ENCODE peak calls at places on chromosome 5, in seven cellular contexts. Y is GM23338, G is BJ, R is fibroblast of pulmonary artery, Z is breast epithelium, V is epithelial cell of proximal tubule, I is upper lobe of right lung. B is an unnamed sample.

GRCh38 chr5:159905496-159905895 is 10.8 kb upstream of the ADRA1B start:
- DNase-seq in Y (no peak), V (no peak), Z (no peak), I (no peak), G (peak; percentile 82), R (peak; percentile 60), B (no peak)

GRCh38 chr5:126561908-126562307 is 33.1 kb downstream of the ALDH7A1 start:
- DNase-seq in R (peak; percentile 4), I (no peak), Y (no peak), V (no peak), Z (no peak), G (no peak), B (no peak)

GRCh38 chr5:131974956-131975726 is 29.7 kb upstream of the MEIKIN start:
- DNase-seq in Z (no peak), V (no peak), R (no peak), I (peak; percentile 39), G (no peak), Y (peak; percentile 36), B (no peak)

GRCh38 chr5:107563957-107564544 is 106.7 kb downstream of the EFNA5 start:
- DNase-seq in G (no peak), V (no peak), R (no peak), Z (no peak), Y (peak; percentile 39), I (no peak), B (no peak)

GRCh38 chr5:179866241-179867078 is 7.8 kb upstream of the MRNIP start:
- DNase-seq in G (no peak), I (no peak), Z (no peak), R (no peak), V (no peak), Y (peak; percentile 24), B (no peak)

GRCh38 chr5:33423018-33423630 is 17.6 kb upstream of the TARS1 start:
- DNase-seq in R (peak; percentile 76), I (no peak), Z (no peak), G (no peak), V (no peak), Y (peak; percentile 34), B (no peak)

GRCh38 chr5:54804521-54804920 is 180.9 kb downstream of the ESM1 start:
- DNase-seq in Z (no peak), I (no peak), Y (no peak), V (no peak), R (peak; percentile 53), G (no peak), B (no peak)

GRCh38 chr5:18732556-18733479 is 1098.6 kb downstream of the TAF11L14 start:
- DNase-seq in R (no peak), Z (no peak), I (no peak), G (no peak), V (no peak), Y (no peak), B (no peak)

GRCh38 chr5:172910828-172911627 is 48.2 kb upstream of the RPL26L1 start:
- DNase-seq in Z (peak; percentile 49), V (peak; percentile 88), G (no peak), Y (peak; percentile 36), I (peak; percentile 84), R (peak; percentile 96), B (peak; percentile 85)

GRCh38 chr5:10556331-10556807 is 7.5 kb upstream of the ANKRD33B start:
- DNase-seq in R (peak; percentile 59), Z (no peak), Y (no peak), V (peak; percentile 76), I (no peak), G (no peak), B (no peak)

GRCh38 chr5:75951158-75951557 is 132.0 kb upstream of the SV2C start:
- DNase-seq in V (no peak), I (no peak), Y (no peak), R (no peak), Z (no peak), G (no peak), B (no peak)

GRCh38 chr5:115209279-115209678 is 39.6 kb upstream of the TRIM36 start:
- DNase-seq in V (no peak), R (peak; percentile 73), I (no peak), Y (no peak), G (no peak), Z (no peak), B (no peak)

GRCh38 chr5:180785794-180786221 is 16.8 kb downstream of the MGAT1 start:
- DNase-seq in V (no peak), G (peak; percentile 50), Z (peak; percentile 74), I (peak; percentile 66), Y (peak; percentile 91), R (peak; percentile 89), B (no peak)

GRCh38 chr5:172530835-172531703 is 76.7 kb upstream of the SH3PXD2B start:
- DNase-seq in V (no peak), R (no peak), I (peak; percentile 27), Y (no peak), G (no peak), Z (no peak), B (no peak)

GRCh38 chr5:87115839-87116364 is 151.8 kb upstream of the RASA1 start:
- DNase-seq in G (no peak), Z (no peak), Y (no peak), R (no peak), V (no peak), I (no peak), B (no peak)

GRCh38 chr5:133589286-133589685 is 23.1 kb downstream of the FSTL4 start:
- DNase-seq in R (no peak), G (no peak), Y (peak; percentile 31), Z (no peak), V (no peak), I (no peak), B (no peak)

GRCh38 chr5:19067741-19068140 is 920.3 kb downstream of the CDH18 start:
- DNase-seq in Y (peak; percentile 19), R (no peak), G (no peak), Z (no peak), V (no peak), I (no peak), B (no peak)

GRCh38 chr5:172886974-172887491 is 53.0 kb downstream of the ERGIC1 start:
- DNase-seq in V (peak; percentile 90), Y (no peak), G (no peak), I (peak; percentile 94), R (peak; percentile 99), Z (peak; percentile 81), B (peak; percentile 94)

GRCh38 chr5:153618857-153619256 is 128.4 kb downstream of the GRIA1 start:
- DNase-seq in G (peak; percentile 42), Z (no peak), I (no peak), Y (no peak), R (peak; percentile 13), V (no peak), B (no peak)

GRCh38 chr5:95445442-95445841 is 54.3 kb downstream of the FAM81B start:
- DNase-seq in R (no peak), V (no peak), Z (no peak), Y (no peak), I (no peak), G (no peak), B (no peak)

GRCh38 chr5:95441631-95442030 is 50.5 kb downstream of the FAM81B start:
- DNase-seq in V (no peak), Y (no peak), Z (no peak), I (no peak), R (no peak), G (no peak), B (no peak)

GRCh38 chr5:95440825-95441224 is 49.7 kb downstream of the FAM81B start:
- DNase-seq in V (no peak), Y (peak; percentile 51), Z (no peak), R (no peak), G (no peak), I (no peak), B (no peak)

GRCh38 chr5:95439801-95440493 is 48.8 kb downstream of the FAM81B start:
- DNase-seq in R (no peak), I (no peak), G (no peak), Y (peak; percentile 56), Z (no peak), V (no peak), B (no peak)
- H3K4me3 ChIP-seq in R (no peak overlapping the region), I (no peak overlapping the region), G (no peak overlapping the region), Y (peak overlapping the region; percentile 21), Z (no peak overlapping the region), V (no peak overlapping the region), B (no peak overlapping the region)

DNA sequence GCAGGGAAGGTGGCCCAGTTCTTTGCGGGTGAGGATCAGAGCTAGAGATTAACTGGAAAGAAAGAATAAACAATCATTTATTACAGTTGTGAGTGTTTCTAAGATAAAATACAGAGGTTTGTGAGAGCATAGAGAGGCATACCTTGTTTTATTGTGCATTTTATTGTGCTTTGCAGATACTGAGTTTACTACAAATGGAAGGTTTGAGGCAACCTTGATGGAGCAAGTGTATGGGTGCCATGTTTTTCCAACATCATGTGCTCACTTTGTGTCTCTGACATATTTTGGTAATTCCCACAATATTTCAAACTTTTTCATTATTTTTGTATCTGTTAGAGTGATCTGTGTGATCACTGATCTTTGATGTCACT is 715 bp upstream of the C5orf34 start:
- DNase-seq in V (no peak), I (no peak), R (no peak), Z (no peak), G (no peak), Y (no peak), B (no peak)
- H3K4me3 ChIP-seq in V (peak overlapping the region; percentile 70), I (peak overlapping the region; percentile 73), R (peak overlapping the region; percentile 62), Z (peak overlapping the region; percentile 73), G (peak overlapping the region; percentile 62), Y (peak overlapping the region; percentile 74), B (peak overlapping the region; percentile 58)

GRCh38 chr5:56817306-56817986 is 2.1 kb downstream of the MAP3K1 start:
- DNase-seq in R (no peak), Z (no peak), I (no peak), V (no peak), Y (no peak), G (no peak), B (no peak)
- H3K4me3 ChIP-seq in R (peak overlapping the region; percentile 74), Z (peak overlapping the region; percentile 80), I (peak overlapping the region; percentile 88), V (peak overlapping the region; percentile 85), Y (peak overlapping the region; percentile 91), G (peak overlapping the region; percentile 58), B (peak overlapping the region; percentile 72)

GRCh38 chr5:79510638-79511037 is 3.3 kb downstream of the HOMER1 start:
- DNase-seq in G (no peak), V (no peak), Y (no peak), I (no peak), R (no peak), Z (no peak), B (no peak)
- H3K4me3 ChIP-seq in G (no peak overlapping the region), V (peak overlapping the region; percentile 60), Y (peak overlapping the region; percentile 76), I (no peak overlapping the region), R (no peak overlapping the region), Z (peak overlapping the region; percentile 18), B (no peak overlapping the region)

GRCh38 chr5:72602696-72603685 is 95.8 kb upstream of the ZNF366 start:
- DNase-seq in V (no peak), R (no peak), G (no peak), I (no peak), Y (no peak), Z (no peak), B (no peak)

GRCh38 chr5:72598461-72599433 is 91.5 kb upstream of the ZNF366 start:
- DNase-seq in I (no peak), Z (no peak), G (no peak), R (peak; percentile 97), Y (no peak), V (no peak), B (no peak)

GRCh38 chr5:72599519-72600400 is 92.5 kb upstream of the ZNF366 start:
- DNase-seq in Z (no peak), I (no peak), R (peak; percentile 33), V (no peak), Y (no peak), G (no peak), B (no peak)

GRCh38 chr5:72601861-72602260 is 94.7 kb upstream of the ZNF366 start:
- DNase-seq in I (no peak), R (no peak), V (no peak), G (no peak), Y (no peak), Z (no peak), B (no peak)

GRCh38 chr5:72600401-72600981 is 93.3 kb upstream of the ZNF366 start:
- DNase-seq in Z (no peak), V (no peak), I (no peak), R (peak; percentile 81), Y (no peak), G (peak; percentile 95), B (no peak)
- H3K4me3 ChIP-seq in Z (no peak overlapping the region), V (no peak overlapping the region), I (no peak overlapping the region), R (no peak overlapping the region), Y (no peak overlapping the region), G (no peak overlapping the region), B (no peak overlapping the region)